ENCODE peak calls at places on chromosome 3, in nine cellular contexts. X, Q, G, A, D, Y, P, U and V are unnamed samples.

GRCh38 chr3:31671976-31672375 is 139.3 kb downstream of the STT3B start:
- DNase-seq in X (no peak), Q (no peak), G (no peak), P (no peak), U (no peak), D (no peak), Y (peak), A (no peak), V (no peak)

GRCh38 chr3:10004506-10004905 is 17.9 kb upstream of the EMC3 start:
- DNase-seq in A (no peak), G (no peak), X (no peak), P (no peak), D (no peak), Y (no peak), Q (no peak), U (no peak), V (no peak)

GRCh38 chr3:182979719-182980191 is 583 bp downstream of the DCUN1D1 start:
- DNase-seq in U (peak), P (peak), D (no peak), X (peak), Q (peak), A (peak), G (peak), Y (no peak), V (peak)

GRCh38 chr3:51388286-51389029 is 2.6 kb upstream of the RBM15B start:
- DNase-seq in G (no peak), Q (no peak), Y (no peak), A (no peak), X (peak), P (no peak), U (no peak), D (no peak), V (no peak)

GRCh38 chr3:115623414-115623868 is at the start of gene GAP43:
- DNase-seq in U (peak), D (no peak), P (no peak), A (no peak), G (peak), Y (peak), Q (peak), X (peak), V (no peak)

GRCh38 chr3:38834110-38834509 is 18.1 kb upstream of the SCN10A start:
- DNase-seq in D (no peak), X (peak), G (peak), Q (no peak), P (no peak), A (no peak), U (peak), Y (no peak), V (peak)

GRCh38 chr3:23240386-23240785 is 37.3 kb downstream of the UBE2E2 start:
- DNase-seq in G (no peak), U (no peak), Q (no peak), X (no peak), D (no peak), A (no peak), Y (no peak), P (no peak), V (no peak)

GRCh38 chr3:65144791-65145355 is 457.1 kb upstream of the ADAMTS9 start:
- DNase-seq in P (no peak), G (no peak), U (no peak), Q (no peak), D (no peak), A (no peak), Y (no peak), X (no peak), V (no peak)

GRCh38 chr3:159039286-159039685 is 237.4 kb downstream of the MFSD1 start:
- DNase-seq in X (no peak), P (no peak), Y (no peak), D (no peak), G (no peak), U (no peak), Q (no peak), A (no peak), V (no peak)

GRCh38 chr3:192597511-192597910 is 129.8 kb downstream of the FGF12 start:
- DNase-seq in X (no peak), D (no peak), U (no peak), Q (no peak), A (no peak), P (no peak), G (no peak), Y (no peak), V (no peak)

GRCh38 chr3:8851703-8852102 is 82.3 kb upstream of the OXTR start:
- DNase-seq in X (no peak), G (no peak), Q (no peak), P (no peak), Y (no peak), D (no peak), U (no peak), A (no peak), V (no peak)

GRCh38 chr3:10528046-10528445 is 22.7 kb upstream of the ATP2B2 start:
- DNase-seq in Y (no peak), D (no peak), U (no peak), A (no peak), X (no peak), Q (no peak), P (no peak), G (no peak), V (no peak)